ENCODE peak calls at places on chromosomes 12 and 14, in four cellular contexts. Z is HCEC 1CT, W is NCI-H1930, I is cardiac fibroblast. F is an unnamed sample.

GRCh38 chr12:57629897-57630471 is 3.0 kb downstream of the B4GALNT1 start:
- DNase-seq in Z (no peak), W (no peak), I (no peak), F (no peak)

GRCh38 chr12:66587912-66588311 is 91.0 kb downstream of the GRIP1 start:
- DNase-seq in W (no peak), Z (peak), I (no peak), F (peak)

GRCh38 chr14:53924754-53925153 is 31.9 kb downstream of the BMP4 start:
- DNase-seq in Z (peak), I (peak), W (no peak), F (peak)

GRCh38 chr14:31291210-31291609 is 83.6 kb upstream of the HECTD1 start:
- DNase-seq in I (peak), W (no peak), Z (peak), F (no peak)

GRCh38 chr14:99424306-99424877 is 56.3 kb downstream of the SETD3 start:
- DNase-seq in I (no peak), Z (no peak), W (no peak), F (no peak)

GRCh38 chr12:57190037-57190436 is 26.6 kb upstream of the NXPH4 start:
- DNase-seq in Z (no peak), I (peak), W (no peak), F (no peak)

GRCh38 chr14:72516936-72517408 is 376.9 kb downstream of the DPF3 start:
- DNase-seq in Z (peak), W (no peak), I (peak), F (peak)

GRCh38 chr12:10553148-10553547 is 47.5 kb downstream of the EIF2S3B start:
- DNase-seq in W (no peak), Z (no peak), I (no peak), F (no peak)

GRCh38 chr12:67534671-67535070 is 113.9 kb upstream of the DYRK2 start:
- DNase-seq in Z (peak), I (peak), W (no peak), F (peak)

GRCh38 chr14:55688566-55688965 is 108.6 kb downstream of the KTN1 start:
- DNase-seq in I (no peak), W (no peak), Z (peak), F (peak)

GRCh38 chr12:1978078-1978477 is 26.2 kb downstream of the DCP1B start:
- DNase-seq in W (no peak), Z (no peak), I (peak), F (no peak)

GRCh38 chr14:69259531-69260245 is at the start of gene GALNT16:
- DNase-seq in I (peak), Z (no peak), W (peak), F (peak)

GRCh38 chr14:36134026-36134425 is 42.5 kb downstream of the PTCSC3 start:
- DNase-seq in Z (no peak), W (no peak), I (no peak), F (peak)

GRCh38 chr12:63042646-63043045 is 107.7 kb upstream of the PPM1H start:
- DNase-seq in Z (no peak), W (no peak), I (no peak), F (peak)

GRCh38 chr14:103094406-103095209 is at the start of gene EXOC3L4:
- DNase-seq in W (no peak), Z (no peak), I (no peak), F (no peak)

GRCh38 chr12:9115731-9116689 is at the start of gene A2M:
- DNase-seq in I (peak), W (no peak), Z (peak), F (no peak)

GRCh38 chr12:103858953-103859601 is 18.0 kb upstream of the NT5DC3 start:
- DNase-seq in Z (peak), I (peak), W (no peak), F (peak)

GRCh38 chr12:98743362-98743953 is 98.4 kb downstream of the APAF1 start:
- DNase-seq in I (peak), Z (peak), W (no peak), F (peak)

GRCh38 chr12:19236656-19237055 is 107.1 kb downstream of the PLEKHA5 start:
- DNase-seq in Z (peak), W (no peak), I (peak), F (peak)

GRCh38 chr14:101962503-101962874 is 1.9 kb upstream of the DYNC1H1 start:
- DNase-seq in Z (peak), I (peak), W (no peak), F (peak)

GRCh38 chr14:65813760-65814387 is 401.3 kb downstream of the FUT8 start:
- DNase-seq in Z (no peak), I (no peak), W (no peak), F (no peak)

GRCh38 chr14:55102141-55102547 is 26.9 kb upstream of the LGALS3 start:
- DNase-seq in W (no peak), Z (peak), I (peak), F (peak)

GRCh38 chr12:5085896-5086295 is 42.2 kb downstream of the KCNA5 start:
- DNase-seq in W (no peak), I (peak), Z (no peak), F (peak)

GRCh38 chr12:110794623-110795280 is 52.0 kb upstream of the CCDC63 start:
- DNase-seq in Z (peak), I (peak), W (no peak), F (peak)

GRCh38 chr14:23132970-23133369 is 13.9 kb upstream of the CEBPE start:
- DNase-seq in W (no peak), I (no peak), Z (no peak), F (no peak)

GRCh38 chr12:117718559-117718958 is 250.2 kb downstream of the KSR2 start:
- DNase-seq in I (no peak), Z (no peak), W (no peak), F (no peak)

GRCh38 chr12:17060260-17060659 is 454.3 kb upstream of the LMO3 start:
- DNase-seq in Z (no peak), I (no peak), W (no peak), F (peak)

GRCh38 chr14:53151867-53152626 is 1.1 kb downstream of the DDHD1 start:
- DNase-seq in Z (peak), W (peak), I (peak), F (peak)

GRCh38 chr12:25433581-25434325 is 119.3 kb downstream of the LMNTD1 start:
- DNase-seq in I (peak), Z (peak), W (no peak), F (peak)

GRCh38 chr14:89787525-89787924 is 167.0 kb downstream of the EFCAB11 start:
- DNase-seq in I (peak), Z (peak), W (no peak), F (peak)

GRCh38 chr14:71248204-71248603 is 340.9 kb downstream of the PCNX1 start:
- DNase-seq in Z (peak), I (no peak), W (no peak), F (no peak)

GRCh38 chr12:123427036-123427769 is 9.3 kb downstream of the RILPL2 start:
- DNase-seq in Z (no peak), I (no peak), W (no peak), F (no peak)

GRCh38 chr14:89276424-89276975 is 140.5 kb downstream of the FOXN3 start:
- DNase-seq in W (no peak), Z (no peak), I (no peak), F (peak)

F was measured in ELR.